ENCODE peak calls at places on chromosomes 12 and 14, in seven cellular contexts. V is endothelial cell, H is endodermal cell, K is cardiac fibroblast, O is foreskin fibroblast, L is nephron progenitor cell, F is Calu3. A is an unnamed sample.

GRCh38 chr12:132285991-132286681 is 43.3 kb downstream of the GALNT9 start:
- DNase-seq in V (peak; percentile 43), H (peak; percentile 82), K (peak; percentile 91), O (peak; percentile 60), L (peak; percentile 53), F (peak; percentile 78), A (peak; percentile 3)

GRCh38 chr12:132162508-132163031 is 18.3 kb downstream of the NOC4L start:
- DNase-seq in V (no peak), H (no peak), K (peak; percentile 72), O (peak; percentile 79), L (no peak), F (peak; percentile 50), A (no peak)

GRCh38 chr14:101069666-101070362 is 166.3 kb upstream of the RTL1 start:
- DNase-seq in V (no peak), H (peak; percentile 14), K (no peak), O (no peak), L (no peak), F (no peak), A (no peak)

GRCh38 chr12:105861232-105861631 is 277.5 kb downstream of the NUAK1 start:
- DNase-seq in V (no peak), H (no peak), K (no peak), O (no peak), L (no peak), F (no peak), A (no peak)

GRCh38 chr14:29858299-29858698 is 69.3 kb downstream of the PRKD1 start:
- DNase-seq in V (no peak), H (no peak), K (no peak), O (no peak), L (no peak), F (no peak), A (no peak)

GRCh38 chr14:31124197-31124596 is 83.4 kb downstream of the HECTD1 start:
- DNase-seq in V (no peak), H (no peak), K (no peak), O (no peak), L (no peak), F (no peak), A (no peak)

GRCh38 chr14:100376751-100377171 is 53.6 kb downstream of the SLC25A47 start:
- DNase-seq in V (peak; percentile 40), H (peak; percentile 76), K (peak; percentile 46), O (peak; percentile 56), L (peak; percentile 25), F (peak; percentile 53), A (no peak)

GRCh38 chr12:80979821-80980220 is 42.1 kb upstream of the LIN7A start:
- DNase-seq in V (no peak), H (no peak), K (no peak), O (no peak), L (no peak), F (no peak), A (no peak)

GRCh38 chr12:69648476-69648875 is 37.8 kb upstream of the LRRC10 start:
- DNase-seq in V (no peak), H (no peak), K (peak; percentile 79), O (peak; percentile 87), L (no peak), F (no peak), A (peak; percentile 80)

GRCh38 chr12:43816168-43816567 is 10.1 kb upstream of the TWF1 start:
- DNase-seq in V (no peak), H (no peak), K (no peak), O (no peak), L (no peak), F (no peak), A (no peak)

GRCh38 chr12:38175538-38175937 is 141.0 kb upstream of the ALG10B start:
- DNase-seq in V (no peak), H (no peak), K (no peak), O (no peak), L (no peak), F (no peak), A (no peak)

GRCh38 chr12:45232771-45233372 is 17.0 kb downstream of the ANO6 start:
- DNase-seq in V (no peak), H (peak; percentile 75), K (peak; percentile 89), O (peak; percentile 96), L (no peak), F (peak; percentile 61), A (no peak)

GRCh38 chr12:94263905-94264655 is 115.7 kb downstream of the PLXNC1 start:
- DNase-seq in V (no peak), H (peak; percentile 95), K (peak; percentile 27), O (peak; percentile 32), L (no peak), F (no peak), A (no peak)

GRCh38 chr14:61581340-61581739 is 114.0 kb upstream of the HIF1A start:
- DNase-seq in V (no peak), H (peak; percentile 66), K (no peak), O (no peak), L (no peak), F (no peak), A (no peak)

GRCh38 chr12:117875652-117876491 is 92.9 kb downstream of the KSR2 start:
- DNase-seq in V (peak; percentile 88), H (peak; percentile 96), K (peak; percentile 26), O (peak; percentile 17), L (peak; percentile 87), F (no peak), A (no peak)

GRCh38 chr14:104401785-104402184 is 177.8 kb upstream of the C14orf180 start:
- DNase-seq in V (no peak), H (no peak), K (no peak), O (no peak), L (no peak), F (no peak), A (no peak)

GRCh38 chr12:123075591-123076171 is 75.2 kb downstream of the PITPNM2 start:
- DNase-seq in V (no peak), H (peak; percentile 92), K (no peak), O (peak; percentile 73), L (peak; percentile 61), F (no peak), A (no peak)

GRCh38 chr12:80222261-80222660 is 122.9 kb downstream of the OTOGL start:
- DNase-seq in V (no peak), H (no peak), K (peak; percentile 42), O (no peak), L (no peak), F (no peak), A (no peak)

GRCh38 chr12:129676411-129676810 is 227.4 kb downstream of the TMEM132D start:
- DNase-seq in V (no peak), H (no peak), K (no peak), O (no peak), L (no peak), F (no peak), A (no peak)

GRCh38 chr14:104721704-104722431 is 2.2 kb upstream of the ADSS1 start:
- DNase-seq in V (no peak), H (no peak), K (no peak), O (no peak), L (no peak), F (no peak), A (no peak)

GRCh38 chr12:44626883-44627282 is 249.2 kb downstream of the NELL2 start:
- DNase-seq in V (no peak), H (no peak), K (no peak), O (no peak), L (no peak), F (no peak), A (no peak)

GRCh38 chr14:59997496-59997895 is 77.6 kb downstream of the LRRC9 start:
- DNase-seq in V (no peak), H (no peak), K (peak; percentile 3), O (no peak), L (no peak), F (no peak), A (no peak)

GRCh38 chr14:92847220-92848148 is 53.4 kb downstream of the GOLGA5 start:
- DNase-seq in V (no peak), H (no peak), K (no peak), O (no peak), L (no peak), F (no peak), A (no peak)
- TF ChIP-seq CTCF in V (no peak), H (no peak), K (no peak), O (no peak), L (no peak), F (no peak), A (no peak)

GRCh38 chr14:65413739-65414045 is 1.2 kb downstream of the FUT8 start:
- DNase-seq in V (no peak), H (no peak), K (no peak), O (no peak), L (no peak), F (no peak), A (no peak)
- TF ChIP-seq CTCF in V (no peak), H (no peak), K (no peak), O (no peak), L (no peak), F (no peak), A (no peak)

GRCh38 chr12:89706551-89707348 is 1.9 kb downstream of the ATP2B1 start:
- DNase-seq in V (no peak), H (peak; percentile 58), K (peak; percentile 32), O (peak; percentile 55), L (peak; percentile 10), F (peak; percentile 30), A (no peak)
- TF ChIP-seq CTCF in V (no peak), H (no peak), K (no peak), O (no peak), L (no peak), F (no peak), A (no peak)

DNA sequence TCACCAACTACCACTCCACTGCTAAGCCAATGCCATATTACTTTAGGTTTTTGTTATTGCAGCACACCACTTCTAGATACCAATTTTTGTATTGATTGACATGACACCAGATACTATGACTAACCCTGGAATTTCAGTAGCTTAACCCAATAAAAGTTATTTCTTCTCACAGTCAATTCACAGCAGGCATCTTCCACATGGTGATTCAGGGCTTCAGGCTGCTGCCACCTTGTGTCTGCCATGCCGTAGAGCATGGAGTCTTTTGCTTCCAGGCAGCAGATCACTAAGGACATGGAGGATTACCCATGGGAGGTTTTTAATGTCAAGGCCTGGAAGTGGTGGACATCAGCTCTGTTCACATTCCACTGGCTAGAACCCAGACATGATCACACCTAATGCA is 56.4 kb upstream of the LTA4H start:
- DNase-seq in V (no peak), H (peak; percentile 78), K (no peak), O (no peak), L (no peak), F (no peak), A (no peak)
- TF ChIP-seq CTCF in V (no peak), H (peak; percentile 72), K (no peak), O (no peak), L (no peak), F (no peak), A (no peak)

GRCh38 chr14:97707603-97708002 is 910.4 kb downstream of the VRK1 start:
- DNase-seq in V (no peak), H (peak; percentile 56), K (no peak), O (no peak), L (no peak), F (no peak), A (no peak)
- TF ChIP-seq CTCF in V (no peak), H (peak; percentile 51), K (no peak), O (no peak), L (no peak), F (no peak), A (no peak)

GRCh38 chr12:116426391-116427136 is 132.6 kb upstream of the MAP1LC3B2 start:
- DNase-seq in V (peak; percentile 13), H (peak; percentile 99), K (peak; percentile 99), O (peak; percentile 98), L (peak; percentile 36), F (peak; percentile 51), A (peak; percentile 89)
- TF ChIP-seq CTCF in V (no peak), H (peak; percentile 72), K (peak; percentile 68), O (peak; percentile 51), L (no peak), F (no peak), A (peak; percentile 61)